ENCODE peak calls at places on chromosomes 12 and 14, in seven cellular contexts. X is upper lobe of right lung, D is GM23338, A is stomach, O is cardiac fibroblast, T is HepG2, H is OCI-LY7. J is an unnamed sample.

GRCh38 chr12:57744777-57745484 is at the start of gene TSPAN31:
- DNase-seq in X (peak), D (peak), A (peak), O (peak), T (peak), H (peak), J (peak)

GRCh38 chr14:29576997-29577396 is 350.6 kb downstream of the PRKD1 start:
- DNase-seq in X (no peak), D (no peak), A (no peak), O (no peak), T (no peak), H (no peak), J (no peak)

GRCh38 chr12:15690320-15690719 is 98.9 kb downstream of the EPS8 start:
- DNase-seq in X (no peak), D (no peak), A (no peak), O (no peak), T (no peak), H (no peak), J (no peak)

GRCh38 chr14:60327447-60328331 is 78.7 kb downstream of the PPM1A start:
- DNase-seq in X (peak), D (peak), A (peak), O (peak), T (no peak), H (peak), J (no peak)

GRCh38 chr14:34596891-34597290 is 33.1 kb downstream of the SNX6 start:
- DNase-seq in X (no peak), D (no peak), A (peak), O (no peak), T (no peak), H (no peak), J (no peak)

GRCh38 chr12:31664038-31664437 is 4.5 kb downstream of the ETFBKMT start:
- DNase-seq in X (no peak), D (no peak), A (no peak), O (no peak), T (peak), H (no peak), J (no peak)

GRCh38 chr12:67539946-67540345 is 108.6 kb upstream of the DYRK2 start:
- DNase-seq in X (no peak), D (no peak), A (no peak), O (no peak), T (no peak), H (no peak), J (no peak)

GRCh38 chr12:99529966-99530365 is 117.6 kb upstream of the GARIN6 start:
- DNase-seq in X (no peak), D (no peak), A (no peak), O (no peak), T (no peak), H (no peak), J (no peak)

GRCh38 chr12:6554990-6555691 is 701 bp downstream of the IFFO1 start:
- DNase-seq in X (no peak), D (no peak), A (no peak), O (no peak), T (no peak), H (peak), J (no peak)

GRCh38 chr14:65077318-65077717 is 25.0 kb downstream of the MAX start:
- DNase-seq in X (no peak), D (peak), A (no peak), O (no peak), T (no peak), H (no peak), J (no peak)

GRCh38 chr14:61461808-61462275 is 140.5 kb downstream of the PRKCH start:
- DNase-seq in X (no peak), D (peak), A (no peak), O (peak), T (peak), H (peak), J (no peak)

GRCh38 chr14:102501751-102502315 is 7.7 kb downstream of the ANKRD9 start:
- DNase-seq in X (no peak), D (peak), A (no peak), O (no peak), T (no peak), H (peak), J (no peak)

GRCh38 chr12:50088577-50089335 is 3.6 kb downstream of the SMARCD1 start:
- DNase-seq in X (no peak), D (peak), A (peak), O (peak), T (peak), H (peak), J (no peak)

GRCh38 chr14:68547305-68548193 is 245.3 kb downstream of the ZFP36L1 start:
- DNase-seq in X (no peak), D (no peak), A (peak), O (peak), T (no peak), H (no peak), J (no peak)

GRCh38 chr14:103522649-103523582 is at the start of gene CKB:
- DNase-seq in X (peak), D (peak), A (peak), O (peak), T (no peak), H (no peak), J (no peak)

GRCh38 chr12:80264891-80265290 is 165.6 kb downstream of the OTOGL start:
- DNase-seq in X (no peak), D (no peak), A (no peak), O (no peak), T (no peak), H (no peak), J (no peak)

GRCh38 chr12:11941601-11942360 is 129.0 kb upstream of the BCL2L14 start:
- DNase-seq in X (no peak), D (no peak), A (peak), O (peak), T (no peak), H (no peak), J (no peak)

DNA sequence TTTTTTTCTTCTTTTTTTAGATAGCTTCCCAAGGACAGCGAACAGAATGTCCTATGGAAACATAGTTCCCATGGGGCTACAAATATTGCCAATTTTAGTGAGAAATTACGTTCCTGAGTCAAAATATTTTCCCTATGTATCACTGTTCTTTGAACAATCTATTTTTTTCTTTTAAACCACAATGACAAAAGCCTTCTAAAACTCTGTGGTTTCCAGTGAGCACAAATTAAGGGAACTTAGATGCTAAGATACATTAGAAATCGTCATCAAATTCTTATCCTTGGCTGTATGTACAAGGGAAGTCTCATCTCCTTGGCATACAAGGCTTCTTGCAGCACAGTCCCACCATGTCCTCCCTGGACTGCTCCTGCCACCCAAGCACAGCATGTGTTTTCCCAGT is 17.9 kb downstream of the CPM start:
- DNase-seq in X (no peak), D (no peak), A (no peak), O (peak), T (no peak), H (no peak), J (no peak)
- TF ChIP-seq CTCF in X (no peak), D (no peak), A (no peak), O (no peak), T (no peak), H (no peak), J (no peak)

GRCh38 chr14:63676615-63677014 is 34.9 kb upstream of the WDR89 start:
- DNase-seq in X (no peak), D (no peak), A (no peak), O (no peak), T (no peak), H (no peak), J (peak)

GRCh38 chr14:63677891-63678379 is 36.3 kb upstream of the WDR89 start:
- DNase-seq in X (no peak), D (no peak), A (no peak), O (peak), T (no peak), H (no peak), J (peak)

GRCh38 chr14:63682727-63683593 is 41.3 kb upstream of the WDR89 start:
- DNase-seq in X (no peak), D (no peak), A (no peak), O (no peak), T (no peak), H (no peak), J (peak)

GRCh38 chr14:63673882-63674497 is 32.3 kb upstream of the WDR89 start:
- DNase-seq in X (no peak), D (no peak), A (no peak), O (no peak), T (no peak), H (no peak), J (no peak)

DNA sequence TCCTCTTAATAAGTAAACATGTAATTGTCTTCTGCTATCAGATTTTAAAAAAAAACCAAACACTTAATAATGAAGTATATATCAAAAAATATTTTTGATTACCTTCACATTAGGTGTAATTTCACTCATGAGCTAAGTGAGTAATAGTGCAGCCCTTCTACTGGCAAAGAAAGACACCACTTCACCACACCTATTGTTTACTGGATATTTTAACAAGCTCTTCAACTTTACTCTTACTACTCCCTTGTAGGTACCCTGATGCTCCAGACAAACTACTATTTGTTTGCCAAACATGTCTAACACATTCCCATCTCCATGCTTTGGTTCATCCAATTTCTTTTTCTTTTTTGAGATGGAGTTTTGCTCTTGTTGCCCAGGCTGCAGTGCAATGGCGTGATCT is 36.9 kb upstream of the WDR89 start:
- DNase-seq in X (no peak), D (no peak), A (no peak), O (no peak), T (no peak), H (no peak), J (peak)
- H3K4me3 ChIP-seq in X (no peak), D (no peak), A (no peak), O (no peak), T (no peak), H (no peak), J (no peak)

DNA sequence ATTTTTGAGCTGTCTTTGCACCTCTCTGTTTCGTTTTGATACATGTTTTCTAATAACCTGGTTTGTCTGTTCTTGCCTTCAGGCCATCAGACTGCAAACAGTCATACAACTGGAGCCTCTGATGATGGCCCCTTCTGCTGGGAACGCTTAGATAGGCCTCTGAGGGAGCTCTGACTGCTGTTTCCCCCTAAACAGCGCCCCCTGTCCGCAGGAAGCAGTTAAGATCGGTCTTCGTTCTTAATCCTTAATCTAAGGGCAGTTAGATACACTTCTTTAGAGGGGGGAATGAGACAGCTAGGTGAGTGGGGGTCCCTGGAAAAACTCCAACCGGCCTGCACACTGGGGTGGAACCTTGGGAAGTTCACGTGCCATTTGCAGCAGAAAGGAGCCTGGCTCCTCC is 1338.8 kb upstream of the SEL1L start:
- DNase-seq in X (no peak), D (peak), A (no peak), O (no peak), T (no peak), H (peak), J (no peak)
- TF ChIP-seq CTCF in X (peak), D (peak), A (no peak), O (no peak), T (no peak), H (peak), J (peak)

GRCh38 chr12:53696655-53697321 is 20.9 kb upstream of the ATP5MC2 start:
- DNase-seq in X (no peak), D (peak), A (no peak), O (no peak), T (no peak), H (no peak), J (no peak)
- H3K4me3 ChIP-seq in X (peak), D (peak), A (peak), O (no peak), T (peak), H (no peak), J (no peak)

GRCh38 chr14:55438066-55438683 is 2.2 kb downstream of the TBPL2 start:
- DNase-seq in X (no peak), D (peak), A (no peak), O (peak), T (peak), H (peak), J (peak)
- TF ChIP-seq CTCF in X (peak), D (peak), A (peak), O (peak), T (peak), H (peak), J (peak)

J was measured in LNCaP clone FGC.